ENCODE peak calls at places on chromosome 9, in seven cellular contexts. L is cardiac muscle cell, O is heart right ventricle, E is GM23248, Z is stomach, T is sigmoid colon, M is SJSA1. H is an unnamed sample. For H3K27me3 and H3K9me3, the result is how much of the 10 kb centered on the place peaks cover.

GRCh38 chr9:84993105-84993504 is 323.6 kb downstream of the NTRK2 start:
- DNase-seq in L (no peak), O (no peak), E (no peak), Z (no peak), T (no peak), M (no peak), H (no peak)

GRCh38 chr9:132241840-132242620 is 80.2 kb downstream of the NTNG2 start:
- DNase-seq in L (peak), O (peak), E (no peak), Z (peak), T (no peak), M (no peak), H (no peak)

GRCh38 chr9:121305269-121305994 is 37.5 kb downstream of the GSN start:
- DNase-seq in L (peak), O (peak), E (peak), Z (peak), T (peak), M (no peak), H (no peak)

GRCh38 chr9:26888271-26888670 is 4.3 kb downstream of the CAAP1 start:
- DNase-seq in L (no peak), O (no peak), E (no peak), Z (no peak), T (no peak), M (no peak), H (no peak)

GRCh38 chr9:19127881-19128719 is 808 bp upstream of the PLIN2 start:
- DNase-seq in L (peak), O (peak), E (peak), Z (peak), T (peak), M (no peak), H (no peak)

GRCh38 chr9:21965401-21965951 is 28.7 kb downstream of the CDKN2A start:
- DNase-seq in L (peak), O (peak), E (peak), Z (peak), T (peak), M (no peak), H (no peak)

GRCh38 chr9:37913480-37914153 is 9.7 kb upstream of the SLC25A51 start:
- DNase-seq in L (peak), O (peak), E (peak), Z (peak), T (peak), M (peak), H (peak)

GRCh38 chr9:73805111-73805510 is 653.4 kb downstream of the ANXA1 start:
- DNase-seq in L (peak), O (no peak), E (no peak), Z (no peak), T (no peak), M (no peak), H (no peak)

GRCh38 chr9:132823370-132824144 is 54.5 kb downstream of the AK8 start:
- DNase-seq in L (no peak), O (no peak), E (no peak), Z (no peak), T (peak), M (no peak), H (no peak)

GRCh38 chr9:8871796-8872470 is 1072.4 kb upstream of the DMAC1 start:
- DNase-seq in L (no peak), O (no peak), E (no peak), Z (no peak), T (no peak), M (no peak), H (no peak)

GRCh38 chr9:131013771-131014676 is 5.0 kb downstream of the LAMC3 start:
- DNase-seq in L (no peak), O (no peak), E (peak), Z (no peak), T (no peak), M (no peak), H (peak)

GRCh38 chr9:98908897-98909634 is 34.6 kb upstream of the COL15A1 start:
- DNase-seq in L (peak), O (no peak), E (peak), Z (no peak), T (no peak), M (peak), H (peak)

GRCh38 chr9:77020438-77021264 is 1.2 kb downstream of the FOXB2 start:
- DNase-seq in L (no peak), O (no peak), E (peak), Z (no peak), T (no peak), M (no peak), H (no peak)

GRCh38 chr9:116644099-116644688 is 42.9 kb upstream of the TRIM32 start:
- DNase-seq in L (peak), O (no peak), E (peak), Z (no peak), T (no peak), M (no peak), H (no peak)

GRCh38 chr9:112764344-112764743 is 13.8 kb downstream of the SNX30 start:
- DNase-seq in L (peak), O (no peak), E (peak), Z (no peak), T (no peak), M (no peak), H (peak)

GRCh38 chr9:98600631-98601030 is 108.1 kb downstream of the GABBR2 start:
- DNase-seq in L (no peak), O (no peak), E (no peak), Z (no peak), T (no peak), M (no peak), H (no peak)

GRCh38 chr9:134358968-134359319 is 32.7 kb downstream of the RXRA start:
- DNase-seq in L (no peak), O (no peak), E (no peak), Z (no peak), T (no peak), M (no peak), H (no peak)

GRCh38 chr9:109117856-109118801 is 1.6 kb downstream of the TMEM245 start:
- DNase-seq in L (peak), O (no peak), E (peak), Z (no peak), T (no peak), M (peak), H (peak)

GRCh38 chr9:14706530-14707140 is 13.4 kb upstream of the ZDHHC21 start:
- DNase-seq in L (no peak), O (no peak), E (no peak), Z (no peak), T (no peak), M (no peak), H (no peak)

GRCh38 chr9:17614246-17614645 is 35.4 kb downstream of the SH3GL2 start:
- DNase-seq in L (no peak), O (no peak), E (no peak), Z (no peak), T (no peak), M (no peak), H (no peak)

GRCh38 chr9:106286249-106286648 is 576.7 kb upstream of the ZNF462 start:
- DNase-seq in L (peak), O (no peak), E (no peak), Z (no peak), T (no peak), M (peak), H (peak)

GRCh38 chr9:27475057-27475456 is 49.0 kb upstream of the IFNK start:
- DNase-seq in L (no peak), O (no peak), E (no peak), Z (no peak), T (no peak), M (no peak), H (no peak)

GRCh38 chr9:100013573-100013972 is 85.2 kb downstream of the ERP44 start:
- DNase-seq in L (no peak), O (no peak), E (no peak), Z (no peak), T (no peak), M (no peak), H (no peak)

GRCh38 chr9:115263731-115264130 is 145.8 kb upstream of the TNC start:
- DNase-seq in L (peak), O (no peak), E (peak), Z (no peak), T (no peak), M (no peak), H (no peak)

GRCh38 chr9:79129865-79130480 is 441.8 kb upstream of the TLE4 start:
- DNase-seq in L (peak), O (peak), E (peak), Z (peak), T (no peak), M (peak), H (peak)

GRCh38 chr9:82490019-82490499 is 501.5 kb downstream of the SPATA31D1 start:
- DNase-seq in L (peak), O (no peak), E (peak), Z (no peak), T (no peak), M (peak), H (peak)

GRCh38 chr9:68653141-68653595 is 51.9 kb upstream of the PIP5K1B start:
- DNase-seq in L (no peak), O (no peak), E (no peak), Z (no peak), T (no peak), M (no peak), H (no peak)

GRCh38 chr9:128392302-128393152 is 21.4 kb downstream of the URM1 start:
- DNase-seq in L (no peak), O (no peak), E (no peak), Z (no peak), T (no peak), M (no peak), H (no peak)

GRCh38 chr9:128390150-128390812 is 19.1 kb downstream of the URM1 start:
- DNase-seq in L (no peak), O (no peak), E (no peak), Z (no peak), T (no peak), M (no peak), H (no peak)

GRCh38 chr9:128393171-128393761 is 22.1 kb downstream of the URM1 start:
- DNase-seq in L (no peak), O (no peak), E (no peak), Z (no peak), T (no peak), M (no peak), H (no peak)

GRCh38 chr9:128390813-128391711 is 19.9 kb downstream of the URM1 start:
- DNase-seq in L (no peak), O (no peak), E (no peak), Z (no peak), T (no peak), M (no peak), H (no peak)

DNA sequence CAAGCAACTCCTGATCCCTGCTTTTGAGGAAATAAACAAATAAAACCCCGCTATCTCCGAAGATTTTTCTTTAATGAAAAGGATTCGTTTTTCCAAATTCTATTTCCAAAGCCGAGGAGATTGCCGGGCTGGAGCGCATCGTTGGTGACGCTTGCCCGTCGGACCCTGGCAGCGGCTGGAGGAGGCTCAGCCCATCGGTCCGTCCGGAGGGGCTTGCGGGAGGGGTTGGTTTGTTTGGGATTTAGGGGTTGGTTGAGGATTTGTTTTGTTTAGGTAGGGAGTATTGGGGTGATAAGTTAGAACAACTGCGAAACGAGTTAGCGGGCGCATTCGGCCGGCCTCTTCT is 20.8 kb downstream of the URM1 start:
- DNase-seq in L (no peak), O (no peak), E (no peak), Z (no peak), T (no peak), M (no peak), H (no peak)
- H3K4me3 ChIP-seq in L (no peak), O (no peak), E (no peak), Z (no peak), T (no peak), M (no peak), H (no peak)

GRCh38 chr9:20496328-20496727 is 126.0 kb downstream of the MLLT3 start:
- DNase-seq in L (no peak), O (no peak), E (no peak), Z (no peak), T (no peak), M (no peak), H (no peak)

GRCh38 chr9:20500101-20500500 is 122.2 kb downstream of the MLLT3 start:
- DNase-seq in L (no peak), O (no peak), E (no peak), Z (no peak), T (no peak), M (no peak), H (no peak)

GRCh38 chr9:20494035-20494434 is 128.3 kb downstream of the MLLT3 start:
- DNase-seq in L (no peak), O (no peak), E (no peak), Z (no peak), T (no peak), M (no peak), H (no peak)

GRCh38 chr9:20495133-20495532 is 127.2 kb downstream of the MLLT3 start:
- DNase-seq in L (no peak), O (no peak), E (no peak), Z (no peak), T (no peak), M (no peak), H (no peak)

GRCh38 chr9:20499013-20499412 is 123.3 kb downstream of the MLLT3 start:
- DNase-seq in L (no peak), O (no peak), E (no peak), Z (no peak), T (no peak), M (no peak), H (no peak)
- H3K27me3 ChIP-seq in L (under half), O (under half), E (under half), Z (under half), T (under half), M (under half), H (under half)

GRCh38 chr9:135647897-135648296 is 8.6 kb upstream of the GLT6D1 start:
- DNase-seq in L (no peak), O (no peak), E (no peak), Z (no peak), T (no peak), M (no peak), H (no peak)
- H3K9me3 ChIP-seq in L (under half), O (half or more), E (under half), Z (half or more), T (under half), M (under half), H (under half)

GRCh38 chr9:92404031-92404430 is 347 bp downstream of the OGN start:
- DNase-seq in L (no peak), O (no peak), E (no peak), Z (no peak), T (no peak), M (no peak), H (no peak)
- H3K4me3 ChIP-seq in L (no peak), O (peak), E (no peak), Z (peak), T (peak), M (no peak), H (no peak)

GRCh38 chr9:126616521-126616976 is 2.8 kb downstream of the LMX1B start:
- DNase-seq in L (no peak), O (no peak), E (no peak), Z (no peak), T (no peak), M (no peak), H (no peak)
- H3K27me3 ChIP-seq in L (half or more), O (half or more), E (half or more), Z (under half), T (half or more), M (half or more), H (under half)

GRCh38 chr9:32681751-32682150 is 46.3 kb upstream of the TAF1L start:
- DNase-seq in L (no peak), O (no peak), E (no peak), Z (no peak), T (no peak), M (no peak), H (no peak)
- H3K9me3 ChIP-seq in L (under half), O (under half), E (under half), Z (under half), T (under half), M (under half), H (under half)